ENCODE peak calls at places on chromosome 22, in four cellular contexts. D is HepG2, Z is H1, B is GM12878. K is an unnamed sample.

GRCh38 chr22:32020117-32020516 is 22.9 kb upstream of the SLC5A1 start:
- DNase-seq in D (peak), B (no peak), Z (no peak), K (no peak)

GRCh38 chr22:30453731-30454510 is 17.9 kb downstream of the SEC14L3 start:
- DNase-seq in Z (no peak), B (no peak), D (no peak), K (no peak)

GRCh38 chr22:38180841-38181452 is 683 bp downstream of the PLA2G6 start:
- DNase-seq in D (no peak), B (no peak), Z (no peak), K (no peak)

GRCh38 chr22:31106651-31107205 is 640 bp downstream of the SELENOM start:
- DNase-seq in Z (no peak), B (no peak), D (no peak), K (peak)

GRCh38 chr22:38127869-38128268 is 17.4 kb upstream of the BAIAP2L2 start:
- DNase-seq in Z (no peak), B (no peak), D (no peak), K (no peak)

GRCh38 chr22:24325105-24325757 is 54.6 kb downstream of the SPECC1L start:
- DNase-seq in D (peak), Z (no peak), B (peak), K (peak)

GRCh38 chr22:27866136-27867091 is 52.6 kb downstream of the PITPNB start:
- DNase-seq in D (peak), B (no peak), Z (no peak), K (no peak)

GRCh38 chr22:39508393-39508792 is 6.3 kb downstream of the MIEF1 start:
- DNase-seq in D (no peak), Z (no peak), B (no peak), K (no peak)

GRCh38 chr22:27472975-27473374 is 328.6 kb downstream of the MN1 start:
- DNase-seq in Z (no peak), B (no peak), D (no peak), K (no peak)

GRCh38 chr22:37716708-37717107 is 19.9 kb downstream of the TRIOBP start:
- DNase-seq in B (no peak), D (no peak), Z (no peak), K (no peak)

GRCh38 chr22:38935023-38935422 is 22.4 kb upstream of the APOBEC3A start:
- DNase-seq in D (no peak), Z (no peak), B (no peak), K (no peak)

GRCh38 chr22:29799217-29799680 is 32.1 kb downstream of the UQCR10 start:
- DNase-seq in B (no peak), D (peak), Z (no peak), K (no peak)

GRCh38 chr22:28600546-28601143 is 79.0 kb downstream of the TTC28 start:
- DNase-seq in Z (no peak), D (peak), B (no peak), K (peak)

GRCh38 chr22:30277547-30278344 is 11.1 kb upstream of the OSM start:
- DNase-seq in B (no peak), Z (no peak), D (no peak), K (no peak)

GRCh38 chr22:29912605-29913398 is 29.8 kb downstream of the MTMR3 start:
- DNase-seq in B (no peak), Z (no peak), D (no peak), K (no peak)

GRCh38 chr22:47270463-47271135 is 508.1 kb downstream of the TBC1D22A start:
- DNase-seq in B (no peak), D (no peak), Z (no peak), K (no peak)
- TF ChIP-seq SUZ12 in B (no peak), D (no peak), Z (no peak), K (no peak)

GRCh38 chr22:25898707-25899365 is 156.8 kb downstream of the MYO18B start:
- DNase-seq in B (no peak), D (peak), Z (peak), K (peak)
- TF ChIP-seq SP1 in B (no peak), D (no peak), Z (no peak), K (no peak)

DNA sequence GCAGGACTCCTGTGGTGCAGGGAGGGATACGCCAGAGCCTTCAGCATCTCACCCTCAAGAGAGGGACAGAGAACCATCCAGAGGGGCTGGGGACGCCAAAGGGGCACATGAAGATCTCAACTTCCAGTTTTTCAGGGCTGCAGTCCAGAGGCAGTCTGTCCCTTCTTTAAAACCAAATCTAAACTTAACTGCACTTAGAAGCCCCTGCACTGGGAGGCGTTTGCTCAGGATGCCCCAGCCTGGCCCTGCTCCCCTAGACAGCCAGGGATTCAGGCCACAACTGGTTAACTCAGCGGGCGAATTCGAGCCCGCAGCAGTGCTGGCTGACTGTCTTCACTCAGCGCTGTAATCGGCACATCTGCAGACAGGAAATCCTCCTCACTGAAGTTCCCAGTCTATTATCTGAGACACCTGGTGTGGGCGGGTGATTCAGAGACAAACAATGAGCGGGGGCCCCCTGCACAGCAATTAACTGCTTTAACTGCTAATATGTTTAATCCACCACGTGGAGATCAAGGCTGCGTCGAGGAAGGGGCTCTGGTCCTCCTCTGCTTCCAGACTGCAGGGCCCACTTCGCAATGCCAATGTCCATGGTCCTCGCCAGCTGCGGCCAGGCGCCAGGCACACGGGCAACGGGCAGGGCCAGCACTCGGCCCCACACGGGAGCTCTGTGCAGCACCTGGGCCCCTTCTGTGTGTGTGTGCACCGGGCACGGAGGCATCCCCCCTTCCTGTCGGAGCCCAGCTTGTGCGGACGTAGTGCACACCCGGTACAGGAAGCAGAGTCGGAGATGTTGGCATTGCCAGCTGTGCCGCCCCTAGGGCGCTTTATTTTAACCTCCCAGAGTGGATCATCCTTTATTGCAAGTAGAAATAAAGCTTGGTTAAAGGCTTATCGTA is 36.9 kb upstream of the GNB1L start:
- DNase-seq in D (peak), B (no peak), Z (peak), K (no peak)
- TF ChIP-seq SUZ12 in D (no peak), B (no peak), Z (no peak), K (no peak)

DNA sequence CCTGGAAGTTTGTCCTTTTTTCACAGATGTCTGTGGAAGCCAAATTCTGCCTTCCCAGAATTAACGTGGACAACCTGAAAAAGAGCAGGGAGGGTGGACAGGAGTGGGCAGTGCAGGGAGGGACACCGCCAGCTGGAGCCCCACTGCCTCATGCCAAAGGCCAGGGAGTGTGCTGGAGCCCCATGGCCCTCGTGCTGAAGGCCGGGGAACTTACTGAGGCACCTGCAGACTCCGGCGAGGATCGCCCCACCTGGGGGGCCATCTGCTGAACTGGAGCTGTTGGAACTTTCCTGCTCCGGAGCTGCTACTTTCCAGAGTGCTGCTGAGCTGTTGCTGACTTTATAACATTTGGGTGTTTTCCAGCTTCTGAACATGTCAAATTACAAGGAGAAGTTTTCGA is 35.2 kb downstream of the MOV10L1 start:
- DNase-seq in Z (no peak), D (no peak), B (no peak), K (no peak)
- TF ChIP-seq SP1 in Z (no peak), D (no peak), B (no peak), K (no peak)

GRCh38 chr22:45683680-45684079 is 12.0 kb downstream of the ATXN10 start:
- DNase-seq in Z (no peak), D (no peak), B (no peak), K (no peak)

GRCh38 chr22:45683248-45683647 is 11.6 kb downstream of the ATXN10 start:
- DNase-seq in D (no peak), Z (no peak), B (no peak), K (no peak)

GRCh38 chr22:45684752-45685359 is 13.2 kb downstream of the ATXN10 start:
- DNase-seq in D (no peak), Z (no peak), B (no peak), K (no peak)

GRCh38 chr22:45686004-45686403 is 14.4 kb downstream of the ATXN10 start:
- DNase-seq in Z (no peak), B (no peak), D (no peak), K (no peak)

DNA sequence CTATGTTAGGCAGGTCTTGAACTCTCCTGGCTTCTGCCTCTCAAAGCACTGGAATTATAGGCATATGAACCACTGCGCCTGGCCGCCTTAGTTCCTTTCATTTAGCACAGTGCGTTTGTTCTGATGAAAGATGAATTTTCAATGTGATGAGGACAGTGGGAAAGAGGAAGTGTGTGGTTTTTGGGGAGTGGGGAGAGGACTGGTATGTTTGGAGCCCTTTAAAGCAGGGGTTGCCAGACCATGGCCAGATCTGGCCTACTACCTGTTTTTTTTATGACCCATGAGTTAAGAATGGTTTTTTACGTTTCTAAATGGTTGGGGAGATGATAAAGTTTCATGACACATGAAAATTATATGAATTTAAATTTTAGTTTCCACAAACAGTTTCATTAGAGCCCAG is 12.5 kb downstream of the ATXN10 start:
- DNase-seq in B (no peak), D (no peak), Z (no peak), K (no peak)
- TF ChIP-seq SUZ12 in B (no peak), D (no peak), Z (no peak), K (no peak)

GRCh38 chr22:44133161-44133560 is 47.6 kb upstream of the PARVG start:
- DNase-seq in Z (no peak), D (no peak), B (no peak), K (no peak)
- TF ChIP-seq SP1 in Z (no peak), D (no peak), B (no peak), K (no peak)

DNA sequence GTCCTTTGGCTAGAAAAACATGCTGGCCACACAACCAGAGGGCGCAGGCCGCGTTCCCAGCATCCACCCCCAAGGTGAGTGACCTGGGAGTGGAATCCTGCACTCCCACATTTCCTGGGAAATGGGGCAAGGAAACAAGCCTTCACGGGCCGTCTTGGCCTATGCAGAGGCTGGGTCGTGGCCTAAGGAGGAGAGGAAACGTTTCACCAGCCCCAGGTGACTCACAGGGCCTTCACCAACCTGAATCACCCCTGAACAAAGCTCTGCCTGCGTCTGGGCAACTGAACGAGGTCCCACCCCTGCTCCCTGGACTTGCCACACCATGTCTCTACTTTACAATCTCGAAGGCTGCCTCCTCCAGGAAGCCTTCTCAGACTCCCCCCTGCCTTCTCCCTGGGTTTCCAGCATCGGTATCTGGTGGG is 13.2 kb downstream of the MYH9 start:
- DNase-seq in Z (no peak), D (no peak), B (no peak), K (no peak)
- TF ChIP-seq SUZ12 in Z (no peak), D (no peak), B (no peak), K (no peak)